ENCODE peak calls at places on chromosomes 1 and 21, in six cellular contexts. E, W, K, M, N and O are unnamed samples. For H3K4me1, the result is how much of the 10 kb centered on the place peaks cover.

GRCh38 chr1:3786468-3787346 is 9.6 kb downstream of the LRRC47 start:
- DNase-seq in K (no peak), W (no peak), E (no peak), M (no peak), N (no peak), O (peak)

GRCh38 chr1:47710075-47711071 is 272.5 kb downstream of the FOXD2 start:
- DNase-seq in E (peak), W (peak), N (peak), K (peak), M (peak), O (peak)

GRCh38 chr1:199020904-199021303 is 382.1 kb downstream of the PTPRC start:
- DNase-seq in E (no peak), N (no peak), M (peak), K (no peak), W (no peak), O (peak)

GRCh38 chr1:28302247-28302646 is 26.6 kb upstream of the MED18 start:
- DNase-seq in N (no peak), E (no peak), K (no peak), M (no peak), W (no peak), O (no peak)

GRCh38 chr1:170705981-170706380 is 42.0 kb downstream of the PRRX1 start:
- DNase-seq in E (no peak), N (no peak), M (no peak), W (no peak), K (no peak), O (no peak)

GRCh38 chr1:210236386-210236839 is 3.8 kb downstream of the SERTAD4 start:
- DNase-seq in E (no peak), N (no peak), M (no peak), K (no peak), W (no peak), O (no peak)

GRCh38 chr1:234114648-234115307 is 210.3 kb downstream of the SLC35F3 start:
- DNase-seq in W (peak), E (no peak), N (no peak), M (peak), K (peak), O (no peak)

GRCh38 chr1:206856674-206857464 is 8.6 kb upstream of the IL20 start:
- DNase-seq in E (no peak), M (peak), W (peak), N (no peak), K (no peak), O (no peak)

GRCh38 chr1:87325982-87326738 is 2.5 kb upstream of the LMO4 start:
- DNase-seq in E (peak), N (no peak), W (no peak), K (peak), M (peak), O (no peak)

GRCh38 chr1:167601442-167602380 is 28.3 kb upstream of the RCSD1 start:
- DNase-seq in E (no peak), N (no peak), W (no peak), M (peak), K (peak), O (peak)

GRCh38 chr1:2205191-2205952 is 10.8 kb upstream of the FAAP20 start:
- DNase-seq in M (peak), K (peak), N (peak), W (peak), E (peak), O (peak)

GRCh38 chr1:23632479-23633160 is 59.0 kb upstream of the RPL11 start:
- DNase-seq in M (no peak), E (no peak), W (no peak), K (no peak), N (no peak), O (no peak)

GRCh38 chr1:80607064-80607463 is 1193.7 kb upstream of the ADGRL2 start:
- DNase-seq in K (no peak), M (peak), W (no peak), N (no peak), E (no peak), O (no peak)

GRCh38 chr21:16891821-16892220 is 621.0 kb upstream of the CXADR start:
- DNase-seq in W (no peak), N (no peak), K (no peak), E (no peak), M (no peak), O (no peak)

GRCh38 chr1:116990612-116991151 is 10.9 kb upstream of the CD101 start:
- DNase-seq in W (no peak), E (no peak), N (peak), K (peak), M (no peak), O (peak)

GRCh38 chr1:109799445-109799844 is 35.7 kb upstream of the EPS8L3 start:
- DNase-seq in N (no peak), M (no peak), W (no peak), E (no peak), K (no peak), O (no peak)

GRCh38 chr1:224340711-224341384 is 10.9 kb upstream of the NVL start:
- DNase-seq in K (no peak), N (no peak), W (no peak), E (peak), M (no peak), O (no peak)

GRCh38 chr1:116762281-116762680 is 8.1 kb downstream of the CD2 start:
- DNase-seq in N (no peak), E (no peak), K (no peak), W (no peak), M (no peak), O (no peak)

GRCh38 chr1:160085686-160086089 is 4.3 kb downstream of the KCNJ9 start:
- DNase-seq in W (peak), K (peak), M (peak), E (peak), N (peak), O (peak)

GRCh38 chr1:43711049-43711448 is 3.7 kb downstream of the ST3GAL3 start:
- DNase-seq in N (no peak), W (no peak), E (no peak), K (no peak), M (no peak), O (no peak)

GRCh38 chr1:47997289-47998200 is at the start of gene TRABD2B:
- DNase-seq in M (peak), W (peak), K (peak), E (peak), N (peak), O (peak)

GRCh38 chr1:59107516-59107915 is 189.4 kb upstream of the FGGY start:
- DNase-seq in W (no peak), E (no peak), M (no peak), N (no peak), K (peak), O (peak)

GRCh38 chr1:32701951-32702598 is 495 bp downstream of the SYNC start:
- DNase-seq in N (no peak), W (no peak), K (peak), M (no peak), E (no peak), O (peak)

GRCh38 chr1:53754484-53755312 is 15.7 kb upstream of the GLIS1 start:
- DNase-seq in E (peak), M (peak), N (no peak), K (peak), W (peak), O (peak)

DNA sequence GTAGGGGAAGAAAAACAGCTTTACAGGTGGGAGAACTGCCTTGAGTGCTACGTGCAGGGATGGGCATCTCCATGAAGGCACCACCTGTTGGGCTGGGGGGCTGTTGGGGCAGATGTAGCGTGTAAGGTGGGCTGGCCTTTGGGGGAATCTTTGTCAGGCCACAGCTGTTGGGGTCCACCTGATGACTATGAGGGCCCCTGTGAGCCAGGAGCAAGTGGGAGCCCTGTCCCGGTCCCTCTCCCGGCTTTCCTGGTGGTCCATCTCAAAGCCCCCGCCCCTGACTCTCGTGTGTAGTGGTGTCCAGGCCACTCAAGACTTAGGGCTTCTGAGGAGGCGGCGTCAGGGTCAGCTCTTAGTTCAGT is 13.5 kb downstream of the SLC37A1 start:
- DNase-seq in M (no peak), W (no peak), N (no peak), E (no peak), K (no peak), O (no peak)
- H3K4me1 ChIP-seq in M (half or more), W (under half), N (under half), E (under half), K (under half), O (under half)

GRCh38 chr1:154936416-154937050 is at the start of gene PMVK:
- DNase-seq in K (peak), M (peak), W (peak), E (peak), N (peak), O (peak)
- H3K4me1 ChIP-seq in K (under half), M (half or more), W (half or more), E (under half), N (under half), O (under half)

DNA sequence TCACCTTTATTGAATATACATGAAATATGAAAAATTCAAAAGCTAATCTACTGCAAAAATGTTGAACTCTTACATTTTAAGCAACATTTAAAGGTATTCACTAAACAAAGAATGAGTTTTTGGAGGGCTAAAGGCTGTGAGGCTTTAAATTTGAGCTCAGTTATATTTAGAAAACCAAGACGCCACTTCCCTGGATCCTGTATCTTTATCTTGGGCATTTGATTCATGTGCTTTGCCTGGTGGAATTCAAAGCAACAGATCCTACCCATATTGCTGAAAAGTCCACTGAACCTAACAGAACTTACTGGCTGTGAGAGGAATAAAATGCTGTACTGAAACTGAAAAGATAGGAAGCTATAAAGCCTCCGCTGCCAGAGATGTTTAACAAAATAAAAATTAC is 14.3 kb downstream of the FOXJ3 start:
- DNase-seq in K (no peak), E (no peak), M (no peak), N (no peak), W (no peak), O (no peak)
- H3K4me1 ChIP-seq in K (half or more), E (under half), M (under half), N (under half), W (under half), O (under half)

DNA sequence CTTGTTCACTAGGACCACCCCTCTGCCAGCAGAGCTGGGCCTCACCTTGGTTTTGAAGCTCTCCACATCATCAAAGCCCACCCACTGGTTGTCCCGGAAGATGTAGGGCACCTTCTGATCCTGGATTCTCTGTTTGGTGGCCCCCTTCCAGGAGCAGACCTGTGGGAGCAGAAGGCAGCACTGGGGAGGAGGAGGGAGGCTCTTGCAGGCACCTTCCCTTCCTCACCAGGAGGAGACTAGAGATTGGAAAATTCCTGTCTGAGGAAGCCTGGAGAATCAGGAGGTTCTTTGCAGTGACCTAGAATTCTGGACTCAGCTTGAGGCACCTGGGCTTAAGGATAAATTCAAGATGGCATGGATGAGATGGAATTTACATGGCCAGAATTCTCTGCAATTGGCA is 10.3 kb downstream of the CHIT1 start:
- DNase-seq in M (no peak), E (peak), N (no peak), W (no peak), K (no peak), O (no peak)
- H3K4me1 ChIP-seq in M (under half), E (under half), N (under half), W (under half), K (under half), O (under half)

DNA sequence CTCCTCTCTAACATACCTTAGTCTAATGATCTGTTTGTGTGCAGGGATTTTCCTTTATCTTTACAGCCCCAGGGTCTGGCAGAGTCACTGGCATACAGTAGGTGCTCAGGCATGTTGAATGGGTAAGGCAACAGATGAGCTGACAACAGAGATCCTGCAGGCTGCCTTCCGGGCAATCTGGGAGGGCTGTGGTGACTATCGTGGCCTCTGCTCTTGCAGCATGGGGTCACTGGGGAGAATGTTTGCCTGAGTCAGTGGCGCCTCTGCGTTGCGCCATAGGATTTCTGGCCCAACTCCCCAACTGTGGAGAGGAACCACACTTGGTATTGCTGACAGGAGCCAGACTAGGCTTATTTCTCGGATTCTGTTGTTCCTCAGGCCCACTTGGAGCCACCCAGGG is 93.8 kb downstream of the LAMC2 start:
- DNase-seq in W (no peak), K (no peak), M (no peak), E (no peak), N (no peak), O (peak)
- H3K4me1 ChIP-seq in W (under half), K (half or more), M (under half), E (under half), N (under half), O (under half)

GRCh38 chr21:45974073-45975016 is 7.2 kb upstream of the COL6A1 start:
- DNase-seq in E (peak), N (peak), M (no peak), W (peak), K (no peak), O (peak)
- H3K4me1 ChIP-seq in E (under half), N (under half), M (under half), W (under half), K (half or more), O (under half)

GRCh38 chr1:27113861-27114260 is 41.1 kb downstream of the SLC9A1 start:
- DNase-seq in E (no peak), W (no peak), N (no peak), K (no peak), M (no peak), O (peak)
- H3K4me1 ChIP-seq in E (under half), W (under half), N (under half), K (half or more), M (under half), O (under half)

GRCh38 chr1:205316179-205316578 is 5.4 kb downstream of the NUAK2 start:
- DNase-seq in E (no peak), K (no peak), N (no peak), W (no peak), M (no peak), O (peak)

GRCh38 chr1:205313681-205314308 is 7.8 kb downstream of the NUAK2 start:
- DNase-seq in E (peak), K (peak), M (peak), N (no peak), W (no peak), O (peak)

GRCh38 chr1:205317311-205317917 is 4.1 kb downstream of the NUAK2 start:
- DNase-seq in W (no peak), M (no peak), E (no peak), K (peak), N (peak), O (peak)

GRCh38 chr1:205312866-205313680 is 8.5 kb downstream of the NUAK2 start:
- DNase-seq in E (no peak), M (no peak), N (no peak), W (no peak), K (no peak), O (no peak)

GRCh38 chr1:205314986-205315618 is 6.4 kb downstream of the NUAK2 start:
- DNase-seq in E (no peak), W (no peak), K (no peak), M (peak), N (no peak), O (peak)
- H3K4me1 ChIP-seq in E (under half), W (under half), K (half or more), M (half or more), N (under half), O (under half)

DNA sequence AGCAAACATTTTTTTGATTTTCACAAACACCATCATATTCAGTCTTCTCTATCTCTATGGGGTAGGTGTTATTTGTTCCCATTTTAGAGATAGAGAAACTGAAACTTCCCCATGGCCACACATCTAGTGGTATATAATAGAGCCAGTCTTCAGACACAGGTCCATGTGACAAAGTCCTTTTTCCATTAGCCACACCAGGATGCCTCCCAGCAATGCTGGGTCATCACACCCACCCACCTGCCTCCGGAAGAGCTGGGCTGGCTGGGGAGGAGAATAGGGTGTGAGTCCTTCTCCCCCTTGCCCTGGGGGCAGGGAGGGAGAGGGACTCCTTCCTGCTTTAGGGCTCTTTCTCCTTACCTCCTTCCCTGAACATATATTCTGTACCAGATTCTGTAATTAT is 29.8 kb downstream of the SOX13 start:
- DNase-seq in W (peak), K (no peak), M (no peak), N (no peak), E (no peak), O (no peak)
- H3K4me1 ChIP-seq in W (half or more), K (half or more), M (under half), N (under half), E (under half), O (under half)

DNA sequence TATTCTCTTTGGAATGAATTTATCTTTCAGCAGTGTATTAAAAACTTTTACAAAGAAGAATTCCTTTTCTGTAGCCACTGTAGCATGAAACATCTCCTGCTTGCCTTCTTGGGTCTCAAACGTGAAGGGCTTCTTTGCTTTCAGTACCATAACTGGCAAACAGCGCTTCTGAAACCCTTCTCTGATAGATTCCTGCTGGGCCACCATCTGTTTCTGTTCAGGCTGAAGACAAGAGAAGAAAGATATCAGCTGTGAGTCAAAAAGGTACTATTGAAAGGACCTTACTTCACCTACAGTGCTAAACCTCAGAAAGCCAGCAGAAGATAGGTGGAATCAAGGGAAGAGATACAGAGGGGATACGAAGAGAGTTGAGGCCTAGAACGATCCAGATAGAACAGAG is 10.5 kb downstream of the AIM2 start:
- DNase-seq in E (no peak), K (no peak), W (no peak), N (no peak), M (no peak), O (no peak)
- H3K4me1 ChIP-seq in E (under half), K (under half), W (under half), N (under half), M (half or more), O (under half)